ENCODE peak calls at places on chromosomes 12 and 14, in ten cellular contexts. One of them, this sample, is unnamed.

GRCh38 chr12:25069221-25069620 is 120.3 kb upstream of the BCAT1 start:
- DNase-seq in fibroblast of the aortic adventitia: peak
- DNase-seq in pancreas: no peak
- DNase-seq in thyroid gland: no peak
- DNase-seq in Caco-2: no peak
- DNase-seq in epithelial cell of esophagus: no peak
- DNase-seq in MCF 10A: no peak
- DNase-seq in BJ: no peak
- DNase-seq in Peyer's patch: no peak
- DNase-seq in brain microvascular endothelial cell: no peak
- DNase-seq in this sample: no peak

GRCh38 chr12:104805186-104805585 is 152.9 kb downstream of the SLC41A2 start:
- DNase-seq in fibroblast of the aortic adventitia: peak
- DNase-seq in brain microvascular endothelial cell: peak
- DNase-seq in Peyer's patch: no peak
- DNase-seq in pancreas: no peak
- DNase-seq in thyroid gland: no peak
- DNase-seq in BJ: peak
- DNase-seq in MCF 10A: no peak
- DNase-seq in Caco-2: no peak
- DNase-seq in epithelial cell of esophagus: peak
- DNase-seq in this sample: no peak

GRCh38 chr12:12443482-12443881 is 86.6 kb downstream of the BORCS5 start:
- DNase-seq in pancreas: no peak
- DNase-seq in Caco-2: no peak
- DNase-seq in fibroblast of the aortic adventitia: peak
- DNase-seq in thyroid gland: peak
- DNase-seq in brain microvascular endothelial cell: no peak
- DNase-seq in epithelial cell of esophagus: no peak
- DNase-seq in Peyer's patch: no peak
- DNase-seq in MCF 10A: peak
- DNase-seq in BJ: no peak
- DNase-seq in this sample: no peak

GRCh38 chr14:102732924-102733323 is 44.3 kb upstream of the TRAF3 start:
- DNase-seq in Peyer's patch: no peak
- DNase-seq in MCF 10A: no peak
- DNase-seq in epithelial cell of esophagus: no peak
- DNase-seq in Caco-2: no peak
- DNase-seq in fibroblast of the aortic adventitia: no peak
- DNase-seq in BJ: no peak
- DNase-seq in thyroid gland: no peak
- DNase-seq in pancreas: no peak
- DNase-seq in brain microvascular endothelial cell: no peak
- DNase-seq in this sample: no peak

GRCh38 chr14:29999013-29999539 is 71.4 kb upstream of the PRKD1 start:
- DNase-seq in Peyer's patch: no peak
- DNase-seq in Caco-2: no peak
- DNase-seq in brain microvascular endothelial cell: no peak
- DNase-seq in pancreas: no peak
- DNase-seq in epithelial cell of esophagus: no peak
- DNase-seq in MCF 10A: no peak
- DNase-seq in BJ: no peak
- DNase-seq in thyroid gland: no peak
- DNase-seq in fibroblast of the aortic adventitia: peak
- DNase-seq in this sample: no peak

GRCh38 chr12:93098077-93098476 is 169.0 kb upstream of the EEA1 start:
- DNase-seq in BJ: no peak
- DNase-seq in MCF 10A: peak
- DNase-seq in epithelial cell of esophagus: peak
- DNase-seq in Peyer's patch: no peak
- DNase-seq in thyroid gland: peak
- DNase-seq in brain microvascular endothelial cell: peak
- DNase-seq in pancreas: no peak
- DNase-seq in Caco-2: peak
- DNase-seq in fibroblast of the aortic adventitia: peak
- DNase-seq in this sample: no peak

GRCh38 chr14:29926228-29926627 is 1.4 kb downstream of the PRKD1 start:
- DNase-seq in Caco-2: no peak
- DNase-seq in thyroid gland: no peak
- DNase-seq in brain microvascular endothelial cell: no peak
- DNase-seq in Peyer's patch: no peak
- DNase-seq in MCF 10A: no peak
- DNase-seq in epithelial cell of esophagus: no peak
- DNase-seq in pancreas: no peak
- DNase-seq in fibroblast of the aortic adventitia: no peak
- DNase-seq in BJ: no peak
- DNase-seq in this sample: no peak

GRCh38 chr14:101122855-101123129 is 219.3 kb upstream of the RTL1 start:
- DNase-seq in BJ: no peak
- DNase-seq in brain microvascular endothelial cell: no peak
- DNase-seq in thyroid gland: no peak
- DNase-seq in Caco-2: no peak
- DNase-seq in MCF 10A: no peak
- DNase-seq in pancreas: peak
- DNase-seq in Peyer's patch: peak
- DNase-seq in fibroblast of the aortic adventitia: no peak
- DNase-seq in epithelial cell of esophagus: no peak
- DNase-seq in this sample: no peak

GRCh38 chr14:91714805-91715204 is 17.1 kb downstream of the CATSPERB start:
- DNase-seq in brain microvascular endothelial cell: no peak
- DNase-seq in pancreas: no peak
- DNase-seq in fibroblast of the aortic adventitia: no peak
- DNase-seq in Peyer's patch: no peak
- DNase-seq in BJ: no peak
- DNase-seq in MCF 10A: no peak
- DNase-seq in epithelial cell of esophagus: no peak
- DNase-seq in thyroid gland: no peak
- DNase-seq in Caco-2: no peak
- DNase-seq in this sample: no peak
- TF ChIP-seq CTCF in brain microvascular endothelial cell: no peak
- TF ChIP-seq CTCF in pancreas: no peak
- TF ChIP-seq CTCF in fibroblast of the aortic adventitia: peak
- TF ChIP-seq CTCF in Peyer's patch: peak
- TF ChIP-seq CTCF in BJ: no peak
- TF ChIP-seq CTCF in MCF 10A: no peak
- TF ChIP-seq CTCF in epithelial cell of esophagus: no peak
- TF ChIP-seq CTCF in thyroid gland: no peak
- TF ChIP-seq CTCF in Caco-2: peak
- TF ChIP-seq CTCF in this sample: no peak

GRCh38 chr14:79356040-79356439 is 855.3 kb downstream of the DIO2 start:
- DNase-seq in pancreas: no peak
- DNase-seq in BJ: no peak
- DNase-seq in Peyer's patch: no peak
- DNase-seq in epithelial cell of esophagus: no peak
- DNase-seq in thyroid gland: no peak
- DNase-seq in brain microvascular endothelial cell: no peak
- DNase-seq in Caco-2: no peak
- DNase-seq in MCF 10A: no peak
- DNase-seq in fibroblast of the aortic adventitia: no peak
- DNase-seq in this sample: no peak
- TF ChIP-seq CTCF in pancreas: peak
- TF ChIP-seq CTCF in BJ: no peak
- TF ChIP-seq CTCF in Peyer's patch: no peak
- TF ChIP-seq CTCF in epithelial cell of esophagus: peak
- TF ChIP-seq CTCF in thyroid gland: no peak
- TF ChIP-seq CTCF in brain microvascular endothelial cell: peak
- TF ChIP-seq CTCF in Caco-2: peak
- TF ChIP-seq CTCF in MCF 10A: no peak
- TF ChIP-seq CTCF in fibroblast of the aortic adventitia: no peak
- TF ChIP-seq CTCF in this sample: no peak

GRCh38 chr14:57051633-57052032 is 217.1 kb downstream of the EXOC5 start:
- DNase-seq in Peyer's patch: no peak
- DNase-seq in pancreas: no peak
- DNase-seq in brain microvascular endothelial cell: no peak
- DNase-seq in thyroid gland: no peak
- DNase-seq in fibroblast of the aortic adventitia: no peak
- DNase-seq in MCF 10A: no peak
- DNase-seq in BJ: no peak
- DNase-seq in Caco-2: no peak
- DNase-seq in epithelial cell of esophagus: no peak
- DNase-seq in this sample: no peak
- TF ChIP-seq CTCF in Peyer's patch: no peak
- TF ChIP-seq CTCF in pancreas: no peak
- TF ChIP-seq CTCF in brain microvascular endothelial cell: no peak
- TF ChIP-seq CTCF in thyroid gland: no peak
- TF ChIP-seq CTCF in fibroblast of the aortic adventitia: no peak
- TF ChIP-seq CTCF in MCF 10A: no peak
- TF ChIP-seq CTCF in BJ: no peak
- TF ChIP-seq CTCF in Caco-2: no peak
- TF ChIP-seq CTCF in epithelial cell of esophagus: no peak
- TF ChIP-seq CTCF in this sample: no peak

DNA sequence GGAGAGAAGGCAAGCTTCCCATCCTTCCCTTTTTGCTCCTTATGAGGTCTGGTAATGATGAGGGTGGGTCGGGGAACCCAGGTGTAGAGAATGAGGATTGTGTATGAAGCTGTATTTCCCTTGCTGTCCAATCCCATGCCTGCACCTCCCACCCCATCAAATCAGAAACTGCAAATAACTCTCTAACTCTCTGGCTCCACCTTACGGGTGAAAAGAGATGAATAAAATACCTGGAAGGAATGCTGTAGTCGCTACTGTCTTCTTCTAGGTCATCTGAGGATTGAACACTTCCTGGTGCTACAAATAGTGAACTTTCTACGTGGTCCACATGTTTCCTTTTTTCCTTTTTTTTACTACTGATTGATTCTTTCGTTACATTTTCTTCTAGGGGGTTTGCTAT is 38.9 kb upstream of the DICER1 start:
- DNase-seq in BJ: no peak
- DNase-seq in thyroid gland: no peak
- DNase-seq in MCF 10A: peak
- DNase-seq in Peyer's patch: no peak
- DNase-seq in brain microvascular endothelial cell: no peak
- DNase-seq in fibroblast of the aortic adventitia: peak
- DNase-seq in epithelial cell of esophagus: peak
- DNase-seq in Caco-2: no peak
- DNase-seq in pancreas: no peak
- DNase-seq in this sample: no peak
- TF ChIP-seq CTCF in BJ: no peak
- TF ChIP-seq CTCF in thyroid gland: no peak
- TF ChIP-seq CTCF in MCF 10A: peak
- TF ChIP-seq CTCF in Peyer's patch: peak
- TF ChIP-seq CTCF in brain microvascular endothelial cell: no peak
- TF ChIP-seq CTCF in fibroblast of the aortic adventitia: peak
- TF ChIP-seq CTCF in epithelial cell of esophagus: peak
- TF ChIP-seq CTCF in Caco-2: peak
- TF ChIP-seq CTCF in pancreas: no peak
- TF ChIP-seq CTCF in this sample: no peak

DNA sequence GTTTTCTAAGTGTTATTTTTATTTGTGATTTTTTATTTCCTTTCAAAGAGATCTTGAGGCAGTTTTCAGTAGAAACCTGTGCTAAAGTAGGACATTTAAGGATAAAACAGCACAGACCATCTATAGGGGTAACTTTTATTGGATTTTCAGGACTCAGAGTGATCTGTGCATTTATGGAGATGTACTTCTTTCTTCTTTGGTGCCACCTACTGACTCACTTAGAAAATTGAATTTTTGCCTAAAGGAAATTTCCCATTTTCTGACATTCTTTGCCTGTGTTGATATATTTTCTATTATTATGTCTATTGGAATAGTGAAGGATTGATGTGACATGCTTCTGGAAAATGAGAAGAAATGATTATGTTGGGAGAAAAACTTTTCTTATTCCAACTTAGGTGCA is 113.0 kb downstream of the UNC79 start:
- DNase-seq in epithelial cell of esophagus: peak
- DNase-seq in BJ: no peak
- DNase-seq in fibroblast of the aortic adventitia: peak
- DNase-seq in pancreas: no peak
- DNase-seq in thyroid gland: no peak
- DNase-seq in MCF 10A: peak
- DNase-seq in brain microvascular endothelial cell: no peak
- DNase-seq in Caco-2: no peak
- DNase-seq in Peyer's patch: no peak
- DNase-seq in this sample: no peak
- TF ChIP-seq CTCF in epithelial cell of esophagus: peak
- TF ChIP-seq CTCF in BJ: peak
- TF ChIP-seq CTCF in fibroblast of the aortic adventitia: peak
- TF ChIP-seq CTCF in pancreas: no peak
- TF ChIP-seq CTCF in thyroid gland: peak
- TF ChIP-seq CTCF in MCF 10A: peak
- TF ChIP-seq CTCF in brain microvascular endothelial cell: peak
- TF ChIP-seq CTCF in Caco-2: peak
- TF ChIP-seq CTCF in Peyer's patch: peak
- TF ChIP-seq CTCF in this sample: no peak

GRCh38 chr12:122946690-122947271 is 19.5 kb downstream of the ABCB9 start:
- DNase-seq in MCF 10A: peak
- DNase-seq in Peyer's patch: peak
- DNase-seq in epithelial cell of esophagus: peak
- DNase-seq in Caco-2: peak
- DNase-seq in brain microvascular endothelial cell: peak
- DNase-seq in BJ: peak
- DNase-seq in fibroblast of the aortic adventitia: peak
- DNase-seq in pancreas: no peak
- DNase-seq in thyroid gland: peak
- DNase-seq in this sample: peak
- TF ChIP-seq CTCF in MCF 10A: peak
- TF ChIP-seq CTCF in Peyer's patch: peak
- TF ChIP-seq CTCF in epithelial cell of esophagus: peak
- TF ChIP-seq CTCF in Caco-2: peak
- TF ChIP-seq CTCF in brain microvascular endothelial cell: peak
- TF ChIP-seq CTCF in BJ: peak
- TF ChIP-seq CTCF in fibroblast of the aortic adventitia: peak
- TF ChIP-seq CTCF in pancreas: no peak
- TF ChIP-seq CTCF in thyroid gland: no peak
- TF ChIP-seq CTCF in this sample: no peak

DNA sequence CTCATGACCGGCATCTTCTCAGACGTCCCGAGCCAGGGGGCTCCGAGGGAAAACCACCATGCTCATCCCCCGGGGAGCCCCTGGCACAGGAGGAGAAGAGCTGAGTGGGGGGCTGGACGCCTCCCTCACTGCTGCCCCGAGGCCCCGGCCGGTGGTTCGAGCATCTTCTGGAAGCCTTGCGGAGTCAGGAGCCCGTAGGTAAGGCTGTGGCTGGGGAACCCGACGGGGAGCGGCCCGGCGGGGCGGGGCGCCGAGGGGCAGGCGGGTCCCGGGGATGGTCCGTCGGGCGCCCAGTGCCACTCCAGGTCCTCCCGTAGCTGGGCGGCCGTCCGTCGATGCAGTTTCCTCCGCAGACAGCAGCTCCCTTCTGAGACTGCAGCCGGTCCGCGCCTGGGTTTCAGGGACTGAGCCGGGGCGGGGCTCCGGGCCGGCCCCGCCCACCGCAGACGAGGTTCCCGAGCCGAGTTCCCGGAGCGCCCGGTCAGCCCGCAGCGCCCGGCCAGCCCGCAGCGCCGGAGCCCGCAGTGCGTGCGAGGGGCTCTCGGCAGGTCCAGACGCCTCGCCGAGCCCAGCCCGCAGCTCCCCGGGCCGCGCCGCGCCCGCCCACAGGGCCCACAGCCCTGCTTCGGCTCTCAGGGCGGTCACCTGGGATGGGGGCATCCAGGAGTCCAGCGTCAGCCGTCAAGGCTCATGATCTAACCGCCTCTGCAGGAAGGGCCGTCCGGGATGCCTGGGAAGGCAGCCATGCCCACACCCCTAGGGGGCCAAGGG is at the start of gene PGF:
- DNase-seq in epithelial cell of esophagus: peak
- DNase-seq in MCF 10A: peak
- DNase-seq in Peyer's patch: peak
- DNase-seq in pancreas: peak
- DNase-seq in fibroblast of the aortic adventitia: no peak
- DNase-seq in Caco-2: peak
- DNase-seq in BJ: no peak
- DNase-seq in thyroid gland: peak
- DNase-seq in brain microvascular endothelial cell: no peak
- DNase-seq in this sample: peak
- TF ChIP-seq CTCF in epithelial cell of esophagus: no peak
- TF ChIP-seq CTCF in MCF 10A: no peak
- TF ChIP-seq CTCF in Peyer's patch: no peak
- TF ChIP-seq CTCF in pancreas: no peak
- TF ChIP-seq CTCF in fibroblast of the aortic adventitia: no peak
- TF ChIP-seq CTCF in Caco-2: no peak
- TF ChIP-seq CTCF in BJ: no peak
- TF ChIP-seq CTCF in thyroid gland: no peak
- TF ChIP-seq CTCF in brain microvascular endothelial cell: peak
- TF ChIP-seq CTCF in this sample: no peak